ENCODE peak calls at places on chromosomes 4 and X, in five cellular contexts. W is suprapubic skin, R is esophagus squamous epithelium, P is heart left ventricle, B is AG09319. J is an unnamed sample.

GRCh38 chr4:47017494-47017893 is 13.9 kb upstream of the GABRB1 start:
- DNase-seq in W (no peak), R (no peak), P (no peak), B (no peak), J (no peak)

GRCh38 chr4:158581161-158581560 is 59.5 kb downstream of the RXFP1 start:
- DNase-seq in W (no peak), R (no peak), P (no peak), B (no peak), J (no peak)

GRCh38 chrX:150192846-150193245 is 170.3 kb upstream of the MAMLD1 start:
- DNase-seq in W (no peak), R (no peak), P (no peak), B (no peak), J (no peak)

GRCh38 chr4:153798901-153799707 is 10.2 kb upstream of the SFRP2 start:
- DNase-seq in W (no peak), R (no peak), P (no peak), B (no peak), J (no peak)

GRCh38 chrX:46204721-46205422 is 340.3 kb downstream of the ZNF674 start:
- DNase-seq in W (no peak), R (no peak), P (no peak), B (no peak), J (no peak)

GRCh38 chr4:81555489-81555888 is 83.8 kb upstream of the RASGEF1B start:
- DNase-seq in W (no peak), R (no peak), P (no peak), B (no peak), J (no peak)

GRCh38 chr4:156779774-156780173 is 191.8 kb downstream of the PDGFC start:
- DNase-seq in W (no peak), R (no peak), P (no peak), B (no peak), J (no peak)

GRCh38 chrX:3326721-3327120 is 19.7 kb downstream of the MXRA5 start:
- DNase-seq in W (no peak), R (no peak), P (no peak), B (peak), J (no peak)

GRCh38 chrX:103100484-103100883 is 7.5 kb upstream of the NXF3 start:
- DNase-seq in W (no peak), R (no peak), P (no peak), B (no peak), J (no peak)

GRCh38 chrX:130975947-130976346 is 72.9 kb upstream of the ENOX2 start:
- DNase-seq in W (no peak), R (no peak), P (no peak), B (no peak), J (peak)

GRCh38 chr4:61068745-61069144 is 131.4 kb upstream of the ADGRL3 start:
- DNase-seq in W (no peak), R (no peak), P (peak), B (no peak), J (no peak)

GRCh38 chrX:27445438-27445837 is 17.7 kb downstream of the PPP4R3C start:
- DNase-seq in W (no peak), R (no peak), P (no peak), B (no peak), J (no peak)

GRCh38 chr4:139142097-139142496 is 34.9 kb downstream of the ELF2 start:
- DNase-seq in W (no peak), R (no peak), P (no peak), B (no peak), J (no peak)

GRCh38 chrX:145394344-145394743 is 147.0 kb downstream of the SPANXN1 start:
- DNase-seq in W (no peak), R (no peak), P (no peak), B (no peak), J (no peak)

GRCh38 chrX:145396612-145397011 is 149.3 kb downstream of the SPANXN1 start:
- DNase-seq in W (no peak), R (no peak), P (no peak), B (no peak), J (no peak)

DNA sequence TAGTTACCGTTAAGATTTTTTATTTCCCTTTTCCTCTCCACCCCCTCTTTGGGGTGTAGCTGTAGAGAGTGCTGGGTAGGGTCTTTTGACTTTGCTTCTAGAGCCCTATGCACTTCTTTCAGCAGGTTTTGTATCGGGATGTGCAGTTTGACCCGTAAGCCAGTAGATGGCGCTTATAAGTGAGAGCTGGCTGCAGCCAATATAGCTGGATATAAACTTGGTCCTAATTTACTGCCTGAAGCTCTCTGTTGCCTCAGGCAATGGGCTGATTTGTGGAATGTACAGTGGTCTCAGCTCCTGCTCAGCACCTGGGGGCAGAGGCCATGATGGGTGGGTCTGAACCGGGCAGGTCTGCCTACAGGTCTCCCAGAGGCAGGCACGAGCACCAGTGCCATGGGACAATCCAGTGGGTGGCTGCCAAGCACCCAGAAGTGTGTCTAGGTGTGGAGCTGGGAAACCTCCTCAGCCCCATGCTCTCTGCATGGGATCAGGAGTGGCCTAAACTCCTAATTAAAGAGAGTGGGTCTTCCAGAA is 146.5 kb downstream of the SPANXN1 start:
- DNase-seq in W (no peak), R (no peak), P (no peak), B (no peak), J (no peak)
- TF ChIP-seq CTCF in W (no peak), R (no peak), P (no peak), B (no peak), J (peak)

GRCh38 chr4:101370663-101371210 is 23.4 kb upstream of the PPP3CA start:
- DNase-seq in W (no peak), R (no peak), P (no peak), B (no peak), J (no peak)
- TF ChIP-seq CTCF in W (no peak), R (no peak), P (no peak), B (no peak), J (no peak)

GRCh38 chrX:15930585-15930984 is 76.0 kb upstream of the AP1S2 start:
- DNase-seq in W (no peak), R (no peak), P (no peak), B (peak), J (no peak)
- TF ChIP-seq CTCF in W (no peak), R (no peak), P (peak), B (peak), J (peak)

GRCh38 chr4:73803213-73803612 is 33.3 kb upstream of the CXCL6 start:
- DNase-seq in W (no peak), R (no peak), P (no peak), B (no peak), J (no peak)
- TF ChIP-seq CTCF in W (no peak), R (no peak), P (no peak), B (no peak), J (no peak)

DNA sequence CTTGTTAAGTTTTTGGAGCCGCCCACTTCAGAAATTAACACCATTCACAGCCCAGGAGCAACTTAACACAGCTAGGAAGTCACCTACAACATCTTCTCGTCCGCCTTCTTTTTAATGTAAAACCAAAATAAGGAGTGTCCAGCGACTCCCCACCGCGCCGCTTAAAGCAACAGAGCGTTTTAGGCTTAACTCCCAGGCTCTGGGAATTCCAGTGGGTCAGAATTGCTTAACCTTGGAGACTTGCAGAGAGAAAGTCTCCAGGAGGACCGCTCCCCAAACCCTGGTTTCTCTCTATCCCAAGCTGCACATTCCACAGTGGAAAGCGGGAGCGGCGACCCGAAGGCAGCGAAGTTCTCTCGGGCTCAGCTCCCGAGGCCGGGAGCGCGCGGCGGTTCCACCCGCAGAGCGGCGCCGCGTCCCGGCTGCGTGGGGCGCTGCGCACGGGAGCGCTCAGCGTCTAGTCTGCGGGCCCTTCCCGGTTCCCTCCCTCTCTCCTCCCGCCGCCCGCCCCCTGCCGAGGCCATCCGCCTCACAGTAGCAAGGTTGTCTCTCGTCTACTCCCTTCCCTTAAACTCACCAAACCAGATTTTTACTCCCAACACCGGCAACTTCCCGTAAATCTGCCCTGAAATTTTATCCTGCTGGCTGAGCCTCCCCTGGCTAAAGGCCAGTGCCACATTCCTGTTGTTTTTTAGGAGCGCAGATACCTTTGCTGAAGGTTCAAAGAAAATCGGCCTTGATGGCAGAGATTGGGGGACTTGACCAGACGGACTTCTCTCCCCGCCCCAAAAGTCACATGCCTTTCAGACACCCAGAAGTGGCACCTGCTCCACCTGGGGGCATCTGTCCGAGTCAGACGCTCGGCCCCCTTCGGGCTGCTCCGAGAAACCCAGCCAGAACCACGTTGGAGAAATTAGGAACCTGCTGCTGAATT is at the start of gene RBM47:
- DNase-seq in W (peak), R (no peak), P (peak), B (peak), J (peak)
- TF ChIP-seq CTCF in W (no peak), R (no peak), P (no peak), B (no peak), J (peak)

J was measured in progenitor cell of endocrine pancreas.